ENCODE peak calls at places on chromosomes 7 and 10, in six cellular contexts. N, I, E, S, U and Y are unnamed samples.
A peak's percentile ranks its signal among the peaks of the same experiment; 100 is the strongest.

GRCh38 chr10:79380125-79380917 is 33.1 kb downstream of the PPIF start:
- DNase-seq in N (peak; percentile 73), I (peak; percentile 75), E (no peak), S (no peak), U (peak; percentile 88), Y (no peak)

GRCh38 chr10:31101123-31101522 is 69.5 kb upstream of the ZNF438 start:
- DNase-seq in N (no peak), I (no peak), E (peak; percentile 31), S (peak; percentile 94), U (peak; percentile 66), Y (no peak)

GRCh38 chr10:20658158-20658557 is 239.0 kb downstream of the NEBL start:
- DNase-seq in N (no peak), I (no peak), E (no peak), S (no peak), U (no peak), Y (no peak)

GRCh38 chr10:122033224-122033926 is 44.4 kb downstream of the TACC2 start:
- DNase-seq in N (no peak), I (peak; percentile 38), E (no peak), S (no peak), U (no peak), Y (no peak)

GRCh38 chr10:132497083-132497680 is 40.4 kb upstream of the INPP5A start:
- DNase-seq in N (peak; percentile 9), I (no peak), E (no peak), S (no peak), U (no peak), Y (peak; percentile 8)

GRCh38 chr7:131480384-131481315 is 75.8 kb downstream of the PODXL start:
- DNase-seq in N (no peak), I (no peak), E (no peak), S (peak; percentile 70), U (peak; percentile 73), Y (no peak)

GRCh38 chr10:71770255-71770654 is 3.1 kb downstream of the VSIR start:
- DNase-seq in N (peak; percentile 51), I (no peak), E (peak; percentile 27), S (no peak), U (peak; percentile 68), Y (no peak)

GRCh38 chr7:26284995-26285632 is 6.5 kb upstream of the SNX10 start:
- DNase-seq in N (no peak), I (no peak), E (no peak), S (peak; percentile 32), U (no peak), Y (no peak)

GRCh38 chr7:64174941-64175340 is 32.1 kb upstream of the ZNF735 start:
- DNase-seq in N (no peak), I (peak; percentile 11), E (no peak), S (no peak), U (no peak), Y (no peak)

GRCh38 chr10:85916192-85916747 is 450.3 kb downstream of the GRID1 start:
- DNase-seq in N (no peak), I (no peak), E (no peak), S (no peak), U (no peak), Y (no peak)

GRCh38 chr10:22554481-22555182 is 159.7 kb downstream of the PIP4K2A start:
- DNase-seq in N (peak; percentile 82), I (peak; percentile 84), E (no peak), S (no peak), U (peak; percentile 89), Y (no peak)

GRCh38 chr10:6619663-6620062 is 39.6 kb upstream of the PRKCQ start:
- DNase-seq in N (peak; percentile 16), I (no peak), E (no peak), S (no peak), U (no peak), Y (no peak)

GRCh38 chr7:130301606-130302005 is 8.6 kb downstream of the CPA4 start:
- DNase-seq in N (no peak), I (no peak), E (no peak), S (no peak), U (no peak), Y (no peak)

GRCh38 chr10:53122265-53122664 is 349.7 kb upstream of the MBL2 start:
- DNase-seq in N (no peak), I (no peak), E (no peak), S (no peak), U (no peak), Y (no peak)

GRCh38 chr10:72375585-72375984 is 20.9 kb upstream of the DNAJB12 start:
- DNase-seq in N (no peak), I (no peak), E (no peak), S (peak; percentile 32), U (peak; percentile 21), Y (peak; percentile 50)

GRCh38 chr10:32985341-32985764 is 27.3 kb upstream of the ITGB1 start:
- DNase-seq in N (no peak), I (no peak), E (no peak), S (no peak), U (no peak), Y (no peak)

GRCh38 chr10:123995461-123996131 is 97.8 kb downstream of the CHST15 start:
- DNase-seq in N (peak; percentile 56), I (peak; percentile 50), E (peak; percentile 39), S (peak; percentile 87), U (peak; percentile 87), Y (peak; percentile 76)

GRCh38 chr10:43857206-43857952 is 208.7 kb upstream of the ZNF32 start:
- DNase-seq in N (no peak), I (no peak), E (peak; percentile 72), S (peak; percentile 74), U (peak; percentile 94), Y (no peak)

GRCh38 chr7:41696323-41696916 is 6.5 kb downstream of the INHBA start:
- DNase-seq in N (peak; percentile 85), I (peak; percentile 85), E (no peak), S (peak; percentile 86), U (peak; percentile 90), Y (peak; percentile 84)

GRCh38 chr7:88942815-88943501 is 147.4 kb upstream of the TEX47 start:
- DNase-seq in N (no peak), I (no peak), E (no peak), S (no peak), U (no peak), Y (no peak)

GRCh38 chr10:63553031-63553430 is 31.8 kb downstream of the REEP3 start:
- DNase-seq in N (no peak), I (no peak), E (peak; percentile 60), S (peak; percentile 66), U (peak; percentile 74), Y (no peak)

GRCh38 chr10:96632974-96633373 is 46.2 kb upstream of the TM9SF3 start:
- DNase-seq in N (no peak), I (no peak), E (no peak), S (no peak), U (no peak), Y (no peak)

GRCh38 chr7:65980478-65981250 is 1.3 kb downstream of the GUSB start:
- DNase-seq in N (peak; percentile 29), I (peak; percentile 72), E (no peak), S (peak; percentile 40), U (peak; percentile 11), Y (no peak)

GRCh38 chr7:2612445-2613112 is 19.2 kb upstream of the TTYH3 start:
- DNase-seq in N (no peak), I (no peak), E (no peak), S (no peak), U (no peak), Y (peak; percentile 99)

GRCh38 chr10:52312999-52313349 is 1.1 kb upstream of the DKK1 start:
- DNase-seq in N (no peak), I (no peak), E (no peak), S (no peak), U (peak; percentile 40), Y (no peak)

GRCh38 chr7:143381427-143382125 is 431 bp downstream of the ZYX start:
- DNase-seq in N (peak; percentile 89), I (peak; percentile 83), E (peak; percentile 38), S (no peak), U (peak; percentile 91), Y (no peak)

GRCh38 chr7:117259626-117260025 is 63.2 kb downstream of the WNT2 start:
- DNase-seq in N (no peak), I (no peak), E (no peak), S (no peak), U (peak; percentile 48), Y (no peak)